ENCODE peak calls at places on chromosomes 6 and 20, in six cellular contexts. N is endodermal cell; M is suprapubic skin; I is naive thymus-derived CD4-positive, alpha-beta T cell; W is right lobe of liver; L is HAP-1. T is an unnamed sample. For H3K36me3, the result is how much of the 10 kb centered on the place peaks cover.

GRCh38 chr6:83303426-83303825 is 110.3 kb downstream of the RWDD2A start:
- DNase-seq in I (no peak), W (no peak), L (no peak), N (no peak), M (no peak), T (no peak)

GRCh38 chr6:124866040-124866439 is 96.2 kb upstream of the RNF217 start:
- DNase-seq in N (no peak), I (no peak), M (no peak), L (no peak), W (no peak), T (no peak)

GRCh38 chr6:99592900-99593299 is 13.7 kb upstream of the PRDM13 start:
- DNase-seq in I (no peak), W (no peak), M (no peak), N (no peak), L (no peak), T (no peak)

GRCh38 chr6:52552278-52552643 is 24.6 kb downstream of the TRAM2 start:
- DNase-seq in L (no peak), N (no peak), I (no peak), M (no peak), W (no peak), T (no peak)

GRCh38 chr6:155026366-155027045 is 31.4 kb downstream of the TIAM2 start:
- DNase-seq in N (peak), W (no peak), L (no peak), I (no peak), M (no peak), T (no peak)

GRCh38 chr6:3139090-3139903 is 18.0 kb downstream of the TUBB2A start:
- DNase-seq in W (peak), N (no peak), L (no peak), I (no peak), M (peak), T (no peak)

GRCh38 chr6:2047855-2048254 is 197.6 kb downstream of the GMDS start:
- DNase-seq in L (no peak), W (no peak), I (no peak), M (no peak), N (no peak), T (no peak)

GRCh38 chr6:118783931-118784528 is 109.9 kb upstream of the ASF1A start:
- DNase-seq in M (no peak), W (no peak), I (no peak), N (no peak), L (no peak), T (no peak)

GRCh38 chr6:170301184-170301583 is 5.4 kb upstream of the FAM120B start:
- DNase-seq in W (no peak), I (no peak), N (no peak), M (no peak), L (no peak), T (no peak)

GRCh38 chr6:71406871-71407860 is 118.6 kb downstream of the OGFRL1 start:
- DNase-seq in W (no peak), M (no peak), L (no peak), I (no peak), N (peak), T (no peak)

GRCh38 chr6:27684264-27685211 is 211.6 kb upstream of the ZNF184 start:
- DNase-seq in L (peak), W (no peak), N (peak), I (peak), M (no peak), T (no peak)

GRCh38 chr6:109977791-109978173 is 329 bp upstream of the GPR6 start:
- DNase-seq in N (no peak), I (no peak), M (no peak), L (no peak), W (no peak), T (no peak)

GRCh38 chr6:74137910-74138309 is 441.9 kb downstream of the CD109 start:
- DNase-seq in I (no peak), L (peak), W (no peak), M (no peak), N (no peak), T (no peak)

GRCh38 chr6:19269341-19269898 is 567.8 kb upstream of the ID4 start:
- DNase-seq in I (no peak), N (no peak), W (no peak), L (no peak), M (no peak), T (no peak)

GRCh38 chr6:36169023-36170007 is 27.2 kb upstream of the BRPF3 start:
- DNase-seq in N (no peak), M (no peak), W (no peak), I (peak), L (no peak), T (no peak)

GRCh38 chr20:31869942-31870702 is at the start of the genes DUSP15 and TTLL9:
- DNase-seq in N (peak), I (no peak), M (peak), W (no peak), L (peak), T (no peak)

GRCh38 chr20:20312562-20312961 is 55.3 kb upstream of the INSM1 start:
- DNase-seq in N (no peak), L (no peak), M (no peak), I (no peak), W (no peak), T (no peak)

GRCh38 chr6:16473184-16473907 is 235.0 kb downstream of the GMPR start:
- DNase-seq in L (no peak), W (no peak), I (no peak), N (no peak), M (no peak), T (no peak)

GRCh38 chr20:4702562-4703280 is 19.0 kb upstream of the PRND start:
- DNase-seq in N (peak), L (no peak), I (no peak), M (no peak), W (no peak), T (no peak)

GRCh38 chr6:24933868-24934401 is 1.8 kb downstream of the RIPOR2 start:
- DNase-seq in L (peak), N (peak), M (no peak), W (no peak), I (no peak), T (no peak)

DNA sequence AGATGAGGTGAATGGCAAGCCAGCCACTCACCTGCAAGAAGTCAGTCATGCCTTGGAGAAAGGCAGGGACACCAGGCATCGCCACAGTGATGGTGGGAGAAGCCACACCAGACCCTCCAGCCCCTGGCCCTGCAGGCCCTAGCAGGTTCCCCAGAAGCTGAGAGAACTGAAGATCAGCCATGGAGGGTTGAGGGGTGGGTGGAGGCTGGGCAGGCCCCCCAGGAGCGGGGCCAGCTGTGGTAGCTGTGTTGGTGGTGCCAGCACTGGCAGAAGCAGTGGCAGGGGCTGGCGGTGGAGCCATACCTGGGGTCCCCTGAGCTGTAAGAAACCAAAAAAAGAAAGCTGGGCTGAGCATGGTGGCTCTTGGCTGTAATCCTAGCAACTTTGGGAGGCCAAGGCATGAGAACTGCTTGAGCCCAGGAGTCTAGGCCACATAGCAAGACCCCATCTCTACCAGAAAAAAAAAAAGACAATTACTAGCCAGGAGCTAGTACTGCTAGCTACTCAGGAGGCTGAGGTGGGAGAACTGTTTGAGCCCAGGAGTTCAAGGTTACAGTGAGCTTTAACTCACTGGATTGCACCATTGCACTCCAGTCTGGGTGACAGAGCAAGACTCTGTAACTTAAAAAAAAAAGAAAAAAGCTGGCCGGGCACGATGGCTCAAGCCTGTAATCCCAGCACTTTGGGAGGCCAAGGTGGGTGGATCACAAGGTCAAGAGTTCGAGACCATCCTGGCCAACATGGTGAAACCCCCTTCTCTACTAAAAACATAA is 9.5 kb downstream of the BAG6 start:
- DNase-seq in N (no peak), L (no peak), W (no peak), M (no peak), I (no peak), T (no peak)
- H3K36me3 ChIP-seq in N (half or more), L (half or more), W (half or more), M (half or more), I (half or more), T (half or more)

DNA sequence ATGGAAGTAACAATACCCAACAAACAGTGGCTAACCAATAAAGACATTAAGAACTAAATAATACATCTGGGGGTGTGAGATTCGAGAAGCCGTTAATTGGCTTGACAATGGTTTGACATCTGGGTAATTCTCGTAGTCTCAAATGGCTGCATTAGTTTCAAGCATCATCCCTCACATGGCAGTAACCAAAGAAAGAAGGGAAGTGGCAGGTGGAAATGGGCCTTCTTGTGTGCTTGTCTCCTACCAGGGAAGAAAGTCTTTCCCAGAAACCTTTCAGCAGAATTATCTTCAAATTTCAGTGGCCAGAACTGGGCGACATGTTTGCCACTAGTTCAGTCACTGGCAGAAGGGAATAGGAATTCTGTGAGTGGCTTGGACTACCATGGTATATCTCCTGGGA is 10.4 kb downstream of the STK4 start:
- DNase-seq in L (no peak), M (no peak), W (no peak), I (no peak), N (no peak), T (no peak)
- H3K36me3 ChIP-seq in L (half or more), M (half or more), W (under half), I (under half), N (half or more), T (under half)

DNA sequence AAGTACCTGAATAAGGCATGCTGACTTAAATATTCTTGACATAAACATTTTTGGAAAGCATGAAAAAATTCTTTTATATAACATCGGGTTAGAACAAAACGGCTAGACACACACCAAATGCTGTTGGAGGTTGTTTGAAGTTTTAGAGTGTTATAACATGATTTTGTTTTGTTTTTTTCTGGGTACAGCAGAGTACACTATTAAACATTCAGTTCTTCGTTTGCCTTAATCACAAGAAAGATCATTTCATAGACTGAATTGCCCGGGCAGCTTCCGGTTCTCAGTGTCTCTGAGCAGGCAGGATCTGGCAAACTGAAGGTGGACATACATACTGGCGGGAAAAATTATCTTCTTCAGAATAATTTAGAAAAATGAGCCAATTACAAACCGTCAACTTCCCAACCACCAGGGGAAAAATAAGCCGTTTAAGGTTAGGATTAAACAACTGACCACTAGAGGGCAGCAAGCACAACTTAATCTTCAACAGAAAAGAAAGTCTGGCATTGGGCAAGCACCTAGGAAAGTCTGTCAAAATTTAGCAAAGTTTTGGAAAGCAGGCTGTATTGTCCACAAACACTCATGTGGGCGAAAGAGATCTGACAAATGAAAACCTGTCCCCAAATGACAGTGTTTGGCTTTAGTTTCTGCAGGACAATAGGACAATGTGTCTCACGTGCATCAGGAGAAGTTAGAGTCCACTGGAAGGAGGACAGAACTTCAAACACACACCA is 15.0 kb downstream of the ZNF217 start:
- DNase-seq in I (peak), L (peak), W (peak), N (peak), M (no peak), T (peak)
- H3K36me3 ChIP-seq in I (half or more), L (half or more), W (under half), N (half or more), M (half or more), T (under half)

GRCh38 chr20:25283221-25283951 is 35.5 kb downstream of the PYGB start:
- DNase-seq in M (peak), I (no peak), W (peak), N (no peak), L (no peak), T (no peak)
- H3K36me3 ChIP-seq in M (half or more), I (half or more), W (under half), N (half or more), L (under half), T (under half)

DNA sequence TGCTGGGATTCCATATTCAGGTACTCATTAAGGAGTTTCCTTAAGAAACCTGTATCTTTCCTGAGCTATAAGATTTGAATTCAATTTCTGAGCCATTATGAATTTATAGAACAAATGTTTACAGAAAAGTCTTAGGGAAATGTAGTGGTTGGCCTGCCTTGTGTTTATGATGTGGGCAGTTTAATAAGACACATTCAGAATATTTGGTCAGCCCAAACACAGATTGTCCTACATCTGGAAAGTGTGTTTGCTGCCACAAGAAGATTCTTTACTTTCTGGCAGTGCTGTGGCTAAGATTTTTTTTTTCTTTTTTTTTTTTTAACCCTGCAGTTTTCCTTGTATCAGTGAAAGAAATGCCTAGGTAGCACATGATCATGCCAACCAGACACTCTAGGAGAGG is 15.2 kb downstream of the TBX18 start:
- DNase-seq in M (no peak), L (no peak), N (no peak), W (no peak), I (no peak), T (no peak)
- H3K36me3 ChIP-seq in M (under half), L (under half), N (under half), W (under half), I (under half), T (under half)

DNA sequence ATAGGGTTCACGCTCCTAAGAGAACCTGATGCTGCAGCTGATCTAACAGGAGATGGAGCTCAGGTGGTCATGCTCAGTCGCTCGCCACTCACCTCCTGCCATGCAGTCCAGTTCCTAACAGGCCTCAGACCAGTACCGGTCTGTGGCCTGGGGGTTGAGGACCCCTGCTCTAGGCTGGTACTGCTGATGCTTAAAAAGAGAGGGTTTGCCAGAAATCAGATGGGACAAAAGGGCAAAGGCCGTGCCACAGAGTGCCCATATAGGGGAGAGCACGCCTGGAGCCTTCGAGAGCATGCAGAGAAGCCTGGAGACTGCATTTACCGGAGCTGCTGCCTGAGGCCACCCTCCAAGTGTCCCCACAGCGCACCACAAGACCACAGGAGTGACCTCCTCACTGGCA is 75.5 kb downstream of the PTPN1 start:
- DNase-seq in I (no peak), M (no peak), N (no peak), L (no peak), W (no peak), T (no peak)
- H3K36me3 ChIP-seq in I (half or more), M (half or more), N (under half), L (under half), W (under half), T (under half)

GRCh38 chr6:160417550-160417949 is 69.4 kb downstream of the SLC22A3 start:
- DNase-seq in W (no peak), M (no peak), N (no peak), I (no peak), L (no peak), T (no peak)
- H3K36me3 ChIP-seq in W (under half), M (under half), N (under half), I (under half), L (under half), T (under half)

GRCh38 chr6:38149526-38149925 is 330.0 kb downstream of the ZFAND3 start:
- DNase-seq in L (no peak), N (peak), W (no peak), I (no peak), M (no peak), T (no peak)

GRCh38 chr6:38148606-38149005 is 329.1 kb downstream of the ZFAND3 start:
- DNase-seq in L (no peak), W (no peak), M (no peak), I (no peak), N (no peak), T (no peak)

GRCh38 chr6:38144365-38144764 is 324.8 kb downstream of the ZFAND3 start:
- DNase-seq in W (no peak), M (no peak), I (no peak), L (no peak), N (no peak), T (no peak)

GRCh38 chr6:38146021-38146657 is 326.6 kb downstream of the ZFAND3 start:
- DNase-seq in I (no peak), N (no peak), M (no peak), W (no peak), L (no peak), T (no peak)

DNA sequence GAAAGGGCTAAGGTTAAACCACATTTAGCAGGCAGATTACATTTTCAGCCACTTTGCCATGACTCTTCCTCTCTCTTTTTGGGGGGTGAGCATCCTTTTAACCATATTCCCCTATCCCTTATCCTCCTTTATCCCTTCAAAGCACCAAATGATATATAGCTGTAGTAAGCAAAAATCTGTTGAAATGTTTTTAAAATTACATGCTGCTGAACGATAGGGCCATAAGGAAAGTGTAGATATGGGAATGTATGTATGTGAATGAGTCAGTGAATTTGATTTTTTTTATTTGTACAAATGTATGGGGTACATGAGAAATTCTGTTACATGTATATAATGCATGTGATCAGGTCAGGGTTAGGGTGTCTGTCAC is 327.1 kb downstream of the ZFAND3 start:
- DNase-seq in N (no peak), I (no peak), M (no peak), W (no peak), L (no peak), T (no peak)
- H3K36me3 ChIP-seq in N (under half), I (under half), M (under half), W (under half), L (under half), T (under half)

GRCh38 chr6:133746417-133746770 is 142.5 kb upstream of the TCF21 start:
- DNase-seq in N (no peak), W (no peak), I (no peak), M (no peak), L (no peak), T (no peak)
- H3K36me3 ChIP-seq in N (under half), W (under half), I (under half), M (under half), L (under half), T (under half)

GRCh38 chr6:43785220-43785752 is 15.3 kb downstream of the VEGFA start:
- DNase-seq in I (no peak), L (no peak), N (no peak), M (no peak), W (no peak), T (no peak)

GRCh38 chr6:43786664-43787329 is 16.8 kb downstream of the VEGFA start:
- DNase-seq in W (no peak), M (no peak), L (no peak), N (no peak), I (no peak), T (no peak)

GRCh38 chr6:43784049-43784855 is 14.2 kb downstream of the VEGFA start:
- DNase-seq in L (no peak), W (no peak), M (no peak), N (no peak), I (no peak), T (no peak)

GRCh38 chr6:43788305-43788704 is 18.3 kb downstream of the VEGFA start:
- DNase-seq in N (no peak), W (no peak), M (no peak), L (no peak), I (no peak), T (no peak)

DNA sequence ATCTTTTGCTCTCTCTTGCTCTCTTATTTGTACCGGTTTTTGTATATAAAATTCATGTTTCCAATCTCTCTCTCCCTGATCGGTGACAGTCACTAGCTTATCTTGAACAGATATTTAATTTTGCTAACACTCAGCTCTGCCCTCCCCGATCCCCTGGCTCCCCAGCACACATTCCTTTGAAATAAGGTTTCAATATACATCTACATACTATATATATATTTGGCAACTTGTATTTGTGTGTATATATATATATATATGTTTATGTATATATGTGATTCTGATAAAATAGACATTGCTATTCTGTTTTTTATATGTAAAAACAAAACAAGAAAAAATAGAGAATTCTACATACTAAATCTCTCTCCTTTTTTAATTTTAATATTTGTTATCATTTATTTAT is 15.9 kb downstream of the VEGFA start:
- DNase-seq in M (no peak), N (no peak), I (no peak), W (no peak), L (no peak), T (no peak)
- H3K36me3 ChIP-seq in M (half or more), N (under half), I (under half), W (under half), L (under half), T (half or more)